ENCODE peak calls at places on chromosomes 6 and 20, in four cellular contexts. L is K562, V is HepG2, F is H1. G is an unnamed sample. For H4K20me1, the result is how much of the 10 kb centered on the place peaks cover.

GRCh38 chr6:10033223-10033829 is 381.5 kb downstream of the TFAP2A start:
- DNase-seq in F (peak), L (no peak), V (peak), G (no peak)

GRCh38 chr6:133609404-133610270 is 279.3 kb upstream of the TCF21 start:
- DNase-seq in L (no peak), F (no peak), V (peak), G (no peak)

GRCh38 chr20:14264869-14265268 is 72.5 kb downstream of the FLRT3 start:
- DNase-seq in F (no peak), L (no peak), V (peak), G (no peak)

GRCh38 chr6:116522896-116523295 is 11.5 kb downstream of the CALHM5 start:
- DNase-seq in V (no peak), L (no peak), F (no peak), G (no peak)

GRCh38 chr6:24495516-24495847 is 713 bp downstream of the ALDH5A1 start:
- DNase-seq in F (no peak), L (peak), V (peak), G (no peak)

GRCh38 chr20:59078231-59078630 is 35.6 kb upstream of the PRELID3B start:
- DNase-seq in F (no peak), L (no peak), V (no peak), G (no peak)

GRCh38 chr6:373773-374724 is 17.5 kb upstream of the IRF4 start:
- DNase-seq in F (no peak), V (no peak), L (no peak), G (no peak)

GRCh38 chr6:105616521-105616920 is 213.6 kb upstream of the PREP start:
- DNase-seq in L (no peak), V (no peak), F (no peak), G (no peak)

GRCh38 chr20:49187330-49188100 is 619 bp downstream of the STAU1 start:
- DNase-seq in F (no peak), L (no peak), V (no peak), G (no peak)

GRCh38 chr6:109118337-109118736 is 23.0 kb downstream of the CEP57L1 start:
- DNase-seq in L (no peak), V (no peak), F (no peak), G (no peak)

GRCh38 chr20:62837790-62838458 is 21.1 kb downstream of the COL9A3 start:
- DNase-seq in F (no peak), V (peak), L (no peak), G (no peak)

GRCh38 chr6:97312241-97312640 is 29.2 kb upstream of the MMS22L start:
- DNase-seq in F (no peak), L (no peak), V (no peak), G (no peak)

GRCh38 chr6:116287668-116288282 is 8.0 kb upstream of the TSPYL1 start:
- DNase-seq in L (peak), F (no peak), V (peak), G (no peak)

GRCh38 chr20:58603656-58604184 is 47.4 kb upstream of the STX16 start:
- DNase-seq in F (no peak), L (no peak), V (no peak), G (no peak)

GRCh38 chr6:149259753-149260152 is 57.8 kb upstream of the TAB2 start:
- DNase-seq in L (no peak), V (no peak), F (no peak), G (no peak)

GRCh38 chr20:45972500-45973183 is 639 bp upstream of the ZNF335 start:
- DNase-seq in F (no peak), L (no peak), V (no peak), G (no peak)

GRCh38 chr6:96234476-96234875 is 218.7 kb downstream of the FUT9 start:
- DNase-seq in V (no peak), F (no peak), L (no peak), G (no peak)

GRCh38 chr6:41092421-41093140 is 19.8 kb downstream of the NFYA start:
- DNase-seq in F (no peak), L (peak), V (peak), G (no peak)

GRCh38 chr6:74041420-74041819 is 345.4 kb downstream of the CD109 start:
- DNase-seq in V (no peak), L (no peak), F (peak), G (no peak)

GRCh38 chr6:107539409-107539808 is 49.5 kb downstream of the SOBP start:
- DNase-seq in L (no peak), V (peak), F (no peak), G (no peak)

GRCh38 chr6:111992851-111993250 is 61.1 kb upstream of the CCN6 start:
- DNase-seq in L (no peak), V (no peak), F (no peak), G (no peak)

GRCh38 chr6:67698534-67698933 is 936.5 kb upstream of the ADGRB3 start:
- DNase-seq in L (no peak), V (no peak), F (no peak), G (no peak)

GRCh38 chr20:18692453-18692852 is 104.6 kb downstream of the DTD1 start:
- DNase-seq in F (no peak), L (no peak), V (no peak), G (no peak)

GRCh38 chr6:28383235-28384142 is 16.1 kb downstream of the ZSCAN12 start:
- DNase-seq in F (peak), V (peak), L (peak), G (no peak)

GRCh38 chr6:35352735-35353134 is 10.4 kb downstream of the PPARD start:
- DNase-seq in V (no peak), L (no peak), F (no peak), G (no peak)

GRCh38 chr6:39906318-39906761 is 27.9 kb downstream of the MOCS1 start:
- DNase-seq in V (no peak), F (no peak), L (no peak), G (no peak)

DNA sequence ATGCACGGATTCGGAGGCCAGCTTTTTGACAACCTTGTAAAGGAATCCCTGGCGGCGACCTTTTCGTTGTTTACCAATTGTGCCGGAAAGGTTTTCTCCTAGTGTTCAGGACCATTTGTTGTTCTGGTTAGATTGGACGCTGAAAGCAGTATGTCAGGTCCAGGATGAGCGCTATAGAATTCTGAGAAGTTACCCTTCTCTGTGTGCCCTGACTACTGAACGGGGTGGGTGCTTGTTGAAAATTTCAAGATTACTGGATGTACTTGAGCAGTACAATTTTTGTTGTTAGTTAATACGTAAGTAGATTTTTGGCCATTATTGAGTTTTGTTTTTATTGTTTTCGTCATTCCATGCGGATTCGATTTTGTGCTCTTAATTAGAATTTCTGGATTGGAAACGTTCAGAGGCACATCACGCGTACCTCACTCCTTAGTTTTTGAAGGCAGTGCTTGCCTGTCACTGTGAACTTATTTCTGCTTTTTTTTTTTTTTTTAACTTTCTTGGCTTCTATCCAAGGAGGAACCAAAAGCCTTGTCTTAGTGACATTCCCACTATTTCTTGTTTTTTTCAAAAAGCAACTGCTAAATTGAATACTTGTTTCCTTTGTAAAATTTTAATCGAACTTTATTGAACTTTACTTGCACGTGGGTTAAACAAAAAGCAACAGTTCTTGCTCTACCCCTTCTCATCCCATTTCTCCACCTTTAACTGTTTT is 898 bp downstream of the XRN2 start:
- DNase-seq in F (no peak), V (no peak), L (no peak), G (no peak)
- H2AFZ ChIP-seq in F (no peak), V (no peak), L (peak), G (peak)

GRCh38 chr20:61399433-61399832 is 147.4 kb downstream of the CDH4 start:
- DNase-seq in L (no peak), F (no peak), V (no peak), G (no peak)
- H4K20me1 ChIP-seq in L (under half), F (under half), V (under half), G (under half)

DNA sequence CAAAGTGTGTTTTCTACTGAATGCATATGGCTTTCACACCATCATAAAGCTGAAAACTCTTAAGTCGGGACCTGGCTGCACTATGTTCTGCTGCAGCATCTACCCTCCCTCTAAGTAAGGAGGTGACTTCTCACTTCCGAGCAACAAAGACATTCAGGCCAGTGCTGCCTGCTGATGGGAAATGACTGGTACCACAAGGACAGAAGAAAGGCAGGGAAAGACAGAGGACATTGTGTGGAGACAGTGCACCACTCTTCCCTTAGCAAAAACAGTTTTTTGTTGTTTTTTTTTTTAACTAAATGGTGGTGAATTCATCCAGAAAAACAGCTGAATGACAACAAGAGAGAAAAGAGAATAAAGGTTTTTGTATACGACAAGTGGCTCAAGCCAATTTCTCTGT is 81.5 kb downstream of the MAP7 start:
- DNase-seq in L (no peak), F (no peak), V (no peak), G (no peak)
- TF ChIP-seq CBX5 in L (no peak), F (no peak), V (no peak), G (no peak)

DNA sequence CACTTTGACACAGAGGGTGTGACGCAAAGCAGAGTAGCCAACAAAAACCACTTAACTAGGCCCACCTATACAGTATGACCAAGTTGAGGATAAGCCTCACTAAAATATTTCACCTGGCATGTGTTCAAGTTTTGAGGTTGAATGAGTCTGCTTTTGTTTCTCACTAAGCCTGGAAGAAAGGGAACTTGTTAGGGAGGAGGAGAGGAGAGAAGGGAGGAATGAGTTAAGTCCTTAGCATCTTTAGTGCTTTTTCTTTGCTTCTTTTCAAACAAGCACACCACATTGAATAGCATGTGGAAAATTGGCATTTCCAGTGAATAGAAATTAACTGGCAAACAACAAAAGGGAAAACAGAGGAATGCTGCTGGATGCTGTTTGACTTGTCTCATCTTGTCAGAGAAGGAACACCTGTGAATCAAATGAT is 461.9 kb downstream of the GJA1 start:
- DNase-seq in F (peak), L (no peak), V (no peak), G (no peak)
- H2AFZ ChIP-seq in F (no peak), L (no peak), V (no peak), G (no peak)

DNA sequence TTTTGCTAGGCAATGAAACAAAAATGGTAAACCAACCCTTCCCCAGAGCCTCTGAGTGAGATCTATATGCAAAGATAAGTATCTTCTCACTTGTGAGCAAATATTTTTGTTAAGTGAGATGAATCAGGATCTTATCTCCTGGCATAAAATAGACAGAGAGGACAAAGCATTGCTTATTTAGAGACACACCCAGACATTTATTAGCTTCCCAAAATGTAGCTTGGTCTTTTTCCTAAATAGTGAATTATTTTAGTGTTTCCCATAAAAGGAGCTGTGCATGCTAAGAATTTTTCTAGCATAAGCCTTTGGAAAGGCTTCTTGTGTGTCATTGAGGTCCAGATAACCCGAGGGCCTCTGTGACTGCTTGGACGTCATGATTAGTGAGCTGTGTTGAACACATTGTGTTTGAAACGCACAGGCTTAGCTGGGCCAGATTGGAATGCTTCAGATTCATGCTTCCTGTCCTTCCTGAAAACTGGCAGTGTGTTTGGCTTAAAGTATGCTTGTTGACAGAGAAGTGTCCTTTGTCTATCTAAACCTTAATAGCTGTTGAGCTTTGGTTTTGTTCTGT is 16.5 kb downstream of the MTHFD1L start:
- DNase-seq in F (no peak), V (peak), L (no peak), G (no peak)
- H4K20me1 ChIP-seq in F (under half), V (under half), L (under half), G (under half)

GRCh38 chr20:5947276-5947675 is 3.1 kb downstream of the TRMT6 start:
- DNase-seq in V (no peak), L (no peak), F (no peak), G (no peak)
- TF ChIP-seq CBX5 in V (no peak), L (no peak), F (no peak), G (no peak)

G was measured in GM12878.